ENCODE peak calls at places on chromosome 2, in nine cellular contexts. One of them, this sample, is unnamed.

GRCh38 chr2:219442206-219443015 is 7.8 kb downstream of the SPEG start:
- DNase-seq in HL-60: no peak
- DNase-seq in fibroblast of lung: no peak
- DNase-seq in right atrium auricular region: no peak
- DNase-seq in tibial nerve: no peak
- DNase-seq in fibroblast of pulmonary artery: no peak
- DNase-seq in NB4: no peak
- DNase-seq in choroid plexus epithelial cell: no peak
- DNase-seq in cardiac muscle cell: no peak
- DNase-seq in this sample: no peak

GRCh38 chr2:2938481-2938880 is 439.1 kb downstream of the EIPR1 start:
- DNase-seq in fibroblast of lung: no peak
- DNase-seq in NB4: no peak
- DNase-seq in HL-60: no peak
- DNase-seq in right atrium auricular region: no peak
- DNase-seq in cardiac muscle cell: no peak
- DNase-seq in tibial nerve: no peak
- DNase-seq in choroid plexus epithelial cell: no peak
- DNase-seq in fibroblast of pulmonary artery: no peak
- DNase-seq in this sample: no peak

GRCh38 chr2:186486651-186487647 is 889 bp downstream of the ZC3H15 start:
- DNase-seq in NB4: peak
- DNase-seq in cardiac muscle cell: peak
- DNase-seq in HL-60: no peak
- DNase-seq in choroid plexus epithelial cell: peak
- DNase-seq in fibroblast of pulmonary artery: peak
- DNase-seq in tibial nerve: no peak
- DNase-seq in fibroblast of lung: peak
- DNase-seq in right atrium auricular region: no peak
- DNase-seq in this sample: peak

GRCh38 chr2:95323347-95324155 is 26.4 kb downstream of the KCNIP3 start:
- DNase-seq in right atrium auricular region: no peak
- DNase-seq in choroid plexus epithelial cell: peak
- DNase-seq in fibroblast of pulmonary artery: no peak
- DNase-seq in HL-60: peak
- DNase-seq in cardiac muscle cell: no peak
- DNase-seq in NB4: no peak
- DNase-seq in tibial nerve: no peak
- DNase-seq in fibroblast of lung: peak
- DNase-seq in this sample: no peak

GRCh38 chr2:85430780-85431601 is 12.5 kb downstream of the SH2D6 start:
- DNase-seq in fibroblast of lung: no peak
- DNase-seq in choroid plexus epithelial cell: no peak
- DNase-seq in cardiac muscle cell: no peak
- DNase-seq in tibial nerve: no peak
- DNase-seq in right atrium auricular region: no peak
- DNase-seq in HL-60: no peak
- DNase-seq in fibroblast of pulmonary artery: no peak
- DNase-seq in NB4: no peak
- DNase-seq in this sample: no peak

GRCh38 chr2:227462972-227463931 is 8.7 kb upstream of the AGFG1 start:
- DNase-seq in fibroblast of lung: no peak
- DNase-seq in choroid plexus epithelial cell: no peak
- DNase-seq in tibial nerve: no peak
- DNase-seq in cardiac muscle cell: no peak
- DNase-seq in fibroblast of pulmonary artery: no peak
- DNase-seq in HL-60: no peak
- DNase-seq in NB4: peak
- DNase-seq in right atrium auricular region: no peak
- DNase-seq in this sample: no peak

GRCh38 chr2:99700482-99701398 is 210.9 kb upstream of the REV1 start:
- DNase-seq in fibroblast of pulmonary artery: no peak
- DNase-seq in HL-60: no peak
- DNase-seq in right atrium auricular region: peak
- DNase-seq in choroid plexus epithelial cell: no peak
- DNase-seq in NB4: no peak
- DNase-seq in tibial nerve: no peak
- DNase-seq in fibroblast of lung: no peak
- DNase-seq in cardiac muscle cell: no peak
- DNase-seq in this sample: no peak

GRCh38 chr2:182064024-182064880 is 78.6 kb downstream of the PPP1R1C start:
- DNase-seq in right atrium auricular region: peak
- DNase-seq in fibroblast of pulmonary artery: no peak
- DNase-seq in tibial nerve: no peak
- DNase-seq in NB4: no peak
- DNase-seq in choroid plexus epithelial cell: no peak
- DNase-seq in cardiac muscle cell: no peak
- DNase-seq in HL-60: no peak
- DNase-seq in fibroblast of lung: peak
- DNase-seq in this sample: no peak

GRCh38 chr2:74983606-74984005 is 25.2 kb downstream of the POLE4 start:
- DNase-seq in choroid plexus epithelial cell: no peak
- DNase-seq in fibroblast of pulmonary artery: no peak
- DNase-seq in NB4: no peak
- DNase-seq in cardiac muscle cell: no peak
- DNase-seq in tibial nerve: no peak
- DNase-seq in fibroblast of lung: no peak
- DNase-seq in right atrium auricular region: no peak
- DNase-seq in HL-60: no peak
- DNase-seq in this sample: no peak

GRCh38 chr2:167550448-167550847 is 662.2 kb downstream of the XIRP2 start:
- DNase-seq in NB4: peak
- DNase-seq in cardiac muscle cell: peak
- DNase-seq in fibroblast of pulmonary artery: peak
- DNase-seq in right atrium auricular region: no peak
- DNase-seq in HL-60: no peak
- DNase-seq in tibial nerve: no peak
- DNase-seq in fibroblast of lung: peak
- DNase-seq in choroid plexus epithelial cell: peak
- DNase-seq in this sample: peak
- TF ChIP-seq CTCF in NB4: peak
- TF ChIP-seq CTCF in cardiac muscle cell: peak
- TF ChIP-seq CTCF in fibroblast of pulmonary artery: peak
- TF ChIP-seq CTCF in right atrium auricular region: peak
- TF ChIP-seq CTCF in HL-60: no peak
- TF ChIP-seq CTCF in tibial nerve: no peak
- TF ChIP-seq CTCF in fibroblast of lung: peak
- TF ChIP-seq CTCF in choroid plexus epithelial cell: peak
- TF ChIP-seq CTCF in this sample: peak

DNA sequence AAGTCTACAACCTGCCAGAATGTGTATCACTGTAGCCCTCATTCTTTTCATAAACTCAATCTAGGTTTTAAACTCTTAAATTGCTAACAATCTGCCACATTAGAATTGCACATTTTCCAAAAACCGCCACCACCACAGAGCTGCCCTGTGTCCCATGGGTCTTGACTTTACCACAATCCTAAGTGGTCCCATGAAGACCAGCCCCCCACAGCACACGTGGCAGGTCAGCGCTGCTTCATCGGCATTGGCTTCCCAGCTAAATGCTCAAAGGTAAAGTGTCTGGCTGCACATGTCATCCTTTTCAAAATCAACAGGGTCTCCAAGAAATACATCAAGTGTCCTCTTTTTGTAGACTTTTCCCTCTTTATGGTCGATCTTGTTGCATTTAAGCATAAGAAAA is 2.4 kb downstream of the TBC1D8 start:
- DNase-seq in fibroblast of pulmonary artery: no peak
- DNase-seq in NB4: no peak
- DNase-seq in cardiac muscle cell: no peak
- DNase-seq in tibial nerve: no peak
- DNase-seq in HL-60: no peak
- DNase-seq in fibroblast of lung: no peak
- DNase-seq in choroid plexus epithelial cell: no peak
- DNase-seq in right atrium auricular region: no peak
- DNase-seq in this sample: no peak
- H3K4me3 ChIP-seq in fibroblast of pulmonary artery: no peak
- H3K4me3 ChIP-seq in NB4: peak
- H3K4me3 ChIP-seq in cardiac muscle cell: no peak
- H3K4me3 ChIP-seq in tibial nerve: no peak
- H3K4me3 ChIP-seq in HL-60: no peak
- H3K4me3 ChIP-seq in fibroblast of lung: no peak
- H3K4me3 ChIP-seq in choroid plexus epithelial cell: no peak
- H3K4me3 ChIP-seq in right atrium auricular region: no peak
- H3K4me3 ChIP-seq in this sample: no peak

GRCh38 chr2:104078431-104079157 is 775.3 kb upstream of the POU3F3 start:
- DNase-seq in fibroblast of pulmonary artery: no peak
- DNase-seq in NB4: no peak
- DNase-seq in choroid plexus epithelial cell: no peak
- DNase-seq in tibial nerve: no peak
- DNase-seq in HL-60: no peak
- DNase-seq in right atrium auricular region: no peak
- DNase-seq in fibroblast of lung: no peak
- DNase-seq in cardiac muscle cell: no peak
- DNase-seq in this sample: no peak
- TF ChIP-seq CTCF in fibroblast of pulmonary artery: no peak
- TF ChIP-seq CTCF in NB4: no peak
- TF ChIP-seq CTCF in choroid plexus epithelial cell: no peak
- TF ChIP-seq CTCF in tibial nerve: no peak
- TF ChIP-seq CTCF in HL-60: no peak
- TF ChIP-seq CTCF in right atrium auricular region: no peak
- TF ChIP-seq CTCF in fibroblast of lung: no peak
- TF ChIP-seq CTCF in cardiac muscle cell: no peak
- TF ChIP-seq CTCF in this sample: no peak

GRCh38 chr2:42792583-42793313 is at the start of gene HAAO:
- DNase-seq in NB4: no peak
- DNase-seq in choroid plexus epithelial cell: no peak
- DNase-seq in fibroblast of lung: no peak
- DNase-seq in cardiac muscle cell: peak
- DNase-seq in right atrium auricular region: no peak
- DNase-seq in fibroblast of pulmonary artery: no peak
- DNase-seq in HL-60: no peak
- DNase-seq in tibial nerve: no peak
- DNase-seq in this sample: no peak
- H3K4me3 ChIP-seq in NB4: peak
- H3K4me3 ChIP-seq in choroid plexus epithelial cell: peak
- H3K4me3 ChIP-seq in fibroblast of lung: peak
- H3K4me3 ChIP-seq in cardiac muscle cell: peak
- H3K4me3 ChIP-seq in right atrium auricular region: peak
- H3K4me3 ChIP-seq in fibroblast of pulmonary artery: peak
- H3K4me3 ChIP-seq in HL-60: peak
- H3K4me3 ChIP-seq in tibial nerve: peak
- H3K4me3 ChIP-seq in this sample: peak

DNA sequence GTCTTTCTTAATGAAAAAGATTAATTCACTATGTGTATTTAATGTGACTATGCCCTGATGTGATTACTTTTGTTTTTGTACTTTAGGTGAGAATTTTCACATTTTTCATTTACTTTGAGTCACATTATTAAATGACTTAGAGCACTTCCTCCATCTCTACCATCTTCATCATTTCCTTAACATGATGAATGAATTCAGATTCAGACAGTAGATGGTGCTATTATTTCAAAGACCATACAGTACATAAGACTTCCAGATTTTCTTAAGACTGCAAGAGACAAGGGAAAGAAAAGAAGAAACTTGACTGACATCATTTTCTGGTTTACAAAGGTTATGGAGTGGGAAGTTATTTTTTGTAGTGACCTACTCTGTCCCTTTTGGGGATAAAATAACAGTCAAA is 1010.6 kb upstream of the NXPH2 start:
- DNase-seq in cardiac muscle cell: peak
- DNase-seq in NB4: peak
- DNase-seq in HL-60: no peak
- DNase-seq in right atrium auricular region: no peak
- DNase-seq in fibroblast of pulmonary artery: peak
- DNase-seq in fibroblast of lung: peak
- DNase-seq in tibial nerve: no peak
- DNase-seq in choroid plexus epithelial cell: peak
- DNase-seq in this sample: peak
- TF ChIP-seq CTCF in cardiac muscle cell: peak
- TF ChIP-seq CTCF in NB4: no peak
- TF ChIP-seq CTCF in HL-60: no peak
- TF ChIP-seq CTCF in right atrium auricular region: peak
- TF ChIP-seq CTCF in fibroblast of pulmonary artery: peak
- TF ChIP-seq CTCF in fibroblast of lung: no peak
- TF ChIP-seq CTCF in tibial nerve: no peak
- TF ChIP-seq CTCF in choroid plexus epithelial cell: no peak
- TF ChIP-seq CTCF in this sample: no peak

DNA sequence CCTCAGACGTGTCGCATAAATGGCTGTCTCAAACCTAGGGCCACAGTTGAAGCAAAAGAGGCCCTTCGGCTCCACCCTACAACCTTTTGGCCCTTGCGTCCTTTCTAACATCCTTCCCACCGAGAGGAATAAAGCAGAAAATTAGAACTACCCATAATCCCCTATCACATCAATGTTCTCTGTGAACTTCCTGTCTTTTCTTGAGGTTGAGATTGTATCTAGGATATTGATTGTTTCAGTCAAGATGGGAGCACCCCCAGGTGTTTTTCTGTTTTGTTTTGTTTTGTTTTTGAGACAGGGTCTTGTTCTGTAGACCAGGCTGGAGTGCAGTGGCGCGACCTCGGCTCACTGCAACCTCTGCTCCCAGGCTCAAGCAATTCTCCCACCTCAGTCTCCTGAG is 23.6 kb downstream of the INPP5D start:
- DNase-seq in HL-60: no peak
- DNase-seq in fibroblast of lung: no peak
- DNase-seq in right atrium auricular region: no peak
- DNase-seq in tibial nerve: no peak
- DNase-seq in fibroblast of pulmonary artery: no peak
- DNase-seq in cardiac muscle cell: no peak
- DNase-seq in NB4: no peak
- DNase-seq in choroid plexus epithelial cell: no peak
- DNase-seq in this sample: no peak
- H3K4me3 ChIP-seq in HL-60: no peak
- H3K4me3 ChIP-seq in fibroblast of lung: no peak
- H3K4me3 ChIP-seq in right atrium auricular region: no peak
- H3K4me3 ChIP-seq in tibial nerve: no peak
- H3K4me3 ChIP-seq in fibroblast of pulmonary artery: no peak
- H3K4me3 ChIP-seq in cardiac muscle cell: no peak
- H3K4me3 ChIP-seq in NB4: peak
- H3K4me3 ChIP-seq in choroid plexus epithelial cell: no peak
- H3K4me3 ChIP-seq in this sample: no peak